ENCODE peak calls at places on chromosome 14, in seven cellular contexts. Z is H1, H is GM12878, A is HCT116, G is HepG2, V is K562, U is SK-N-SH. M is an unnamed sample.

GRCh38 chr14:23530360-23531055 is 21.1 kb downstream of the ZFHX2 start:
- DNase-seq in Z (no peak), U (no peak), V (no peak), G (no peak), H (no peak), A (no peak), M (no peak)

GRCh38 chr14:102445641-102446040 is 63.9 kb downstream of the ANKRD9 start:
- DNase-seq in H (no peak), V (no peak), U (no peak), G (no peak), A (no peak), Z (no peak), M (no peak)

GRCh38 chr14:103427485-103428443 is 42.5 kb downstream of the MARK3 start:
- DNase-seq in H (peak), A (no peak), Z (peak), V (peak), G (no peak), U (no peak), M (no peak)

GRCh38 chr14:92902726-92903125 is 20.2 kb upstream of the CHGA start:
- DNase-seq in Z (no peak), H (no peak), A (no peak), V (no peak), U (no peak), G (no peak), M (no peak)

GRCh38 chr14:69886843-69887242 is 7.6 kb downstream of the SMOC1 start:
- DNase-seq in V (no peak), Z (no peak), U (no peak), H (no peak), G (no peak), A (no peak), M (no peak)

GRCh38 chr14:36756221-36756620 is 94.6 kb downstream of the PAX9 start:
- DNase-seq in H (no peak), V (no peak), G (no peak), Z (no peak), U (no peak), A (no peak), M (no peak)

GRCh38 chr14:93114713-93115068 is 1.0 kb downstream of the ITPK1 start:
- DNase-seq in H (no peak), U (no peak), Z (no peak), V (no peak), G (no peak), A (no peak), M (no peak)

GRCh38 chr14:31205681-31206535 is 1.7 kb downstream of the HECTD1 start:
- DNase-seq in Z (no peak), U (peak), H (no peak), G (peak), V (peak), A (no peak), M (peak)

GRCh38 chr14:24436355-24437019 is 6.1 kb downstream of the SDR39U1 start:
- DNase-seq in Z (no peak), A (peak), V (peak), H (no peak), U (peak), G (peak), M (peak)

GRCh38 chr14:55306938-55307589 is 35.8 kb downstream of the FBXO34 start:
- DNase-seq in H (no peak), Z (no peak), G (no peak), A (no peak), U (no peak), V (no peak), M (no peak)

GRCh38 chr14:75648066-75648838 is 12.4 kb downstream of the ERG28 start:
- DNase-seq in H (no peak), U (no peak), V (no peak), Z (no peak), A (peak), G (peak), M (peak)

GRCh38 chr14:93952829-93953228 is 23.5 kb downstream of the ASB2 start:
- DNase-seq in H (no peak), G (no peak), Z (no peak), V (no peak), A (no peak), U (no peak), M (no peak)

GRCh38 chr14:59849371-59850130 is 21.0 kb downstream of the RTN1 start:
- DNase-seq in Z (no peak), G (no peak), U (no peak), V (no peak), H (no peak), A (no peak), M (no peak)

GRCh38 chr14:103749860-103750259 is 34.2 kb downstream of the ZFYVE21 start:
- DNase-seq in U (no peak), Z (no peak), A (no peak), G (no peak), H (no peak), V (no peak), M (no peak)

GRCh38 chr14:92986254-92987147 is 63.6 kb downstream of the CHGA start:
- DNase-seq in G (peak), Z (no peak), V (no peak), U (peak), A (no peak), H (no peak), M (peak)

GRCh38 chr14:63956326-63956725 is 103.5 kb downstream of the SYNE2 start:
- DNase-seq in Z (no peak), G (no peak), V (no peak), U (no peak), H (no peak), A (no peak), M (no peak)

GRCh38 chr14:52706286-52706685 is 714 bp upstream of the PSMC6 start:
- DNase-seq in U (peak), V (peak), H (no peak), A (no peak), G (no peak), Z (no peak), M (peak)

GRCh38 chr14:77557391-77557790 is 58.8 kb upstream of the ISM2 start:
- DNase-seq in U (no peak), Z (no peak), G (no peak), H (no peak), A (no peak), V (no peak), M (no peak)

GRCh38 chr14:65352964-65353530 is 59.5 kb upstream of the FUT8 start:
- DNase-seq in A (peak), H (no peak), V (no peak), G (no peak), Z (no peak), U (no peak), M (no peak)

GRCh38 chr14:96053600-96054381 is 14.6 kb downstream of the C14orf132 start:
- DNase-seq in V (no peak), H (no peak), G (no peak), A (no peak), U (peak), Z (no peak), M (no peak)

GRCh38 chr14:74248036-74248435 is 8.8 kb downstream of the VSX2 start:
- DNase-seq in A (no peak), U (no peak), V (no peak), H (no peak), G (no peak), Z (no peak), M (no peak)

GRCh38 chr14:91997492-91997891 is 42.4 kb downstream of the TRIP11 start:
- DNase-seq in H (no peak), V (peak), U (no peak), Z (no peak), G (no peak), A (no peak), M (no peak)

GRCh38 chr14:65373671-65374039 is 38.9 kb upstream of the FUT8 start:
- DNase-seq in A (no peak), H (no peak), V (no peak), Z (no peak), G (no peak), U (no peak), M (no peak)

GRCh38 chr14:59254146-59254910 is 65.9 kb downstream of the DAAM1 start:
- DNase-seq in U (peak), A (no peak), G (no peak), Z (no peak), H (no peak), V (no peak), M (peak)

GRCh38 chr14:104845033-104845666 is 19.9 kb upstream of the CEP170B start:
- DNase-seq in U (no peak), Z (no peak), A (no peak), G (no peak), H (no peak), V (no peak), M (no peak)

GRCh38 chr14:96272777-96273471 is 16.9 kb downstream of the BDKRB1 start:
- DNase-seq in Z (no peak), G (no peak), U (no peak), A (no peak), V (no peak), H (no peak), M (no peak)

GRCh38 chr14:61281911-61282310 is 773 bp upstream of the TMEM30B start:
- DNase-seq in A (no peak), V (no peak), H (no peak), G (no peak), U (no peak), Z (no peak), M (no peak)
- TF ChIP-seq JUND in A (no peak), V (no peak), H (no peak), G (no peak), U (no peak), Z (no peak), M (no peak)

DNA sequence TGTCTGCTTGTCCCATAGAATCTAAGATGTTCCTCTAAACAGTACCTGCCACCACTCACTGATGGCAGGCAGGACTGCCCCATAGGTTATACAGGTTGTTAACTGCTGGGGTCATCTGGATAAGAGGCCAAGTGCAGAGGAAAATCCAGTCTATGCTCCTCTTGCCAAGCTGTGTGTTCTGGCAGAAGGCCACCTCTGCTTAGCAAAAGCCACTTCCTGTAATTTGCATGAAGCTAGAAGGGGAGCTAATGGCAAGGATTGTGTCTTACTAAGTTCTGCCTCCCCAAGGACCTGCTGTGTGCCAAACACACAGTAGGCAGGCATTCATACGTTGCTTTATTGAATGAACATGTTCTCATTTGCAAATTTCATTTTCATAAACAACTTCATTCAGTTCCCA is 445.4 kb downstream of the BCL11B start:
- DNase-seq in V (no peak), G (no peak), H (no peak), Z (no peak), U (no peak), A (no peak), M (no peak)
- TF ChIP-seq JUND in V (no peak), G (no peak), H (no peak), Z (no peak), U (no peak), A (no peak), M (no peak)

GRCh38 chr14:105980224-105980623 is 453.8 kb downstream of the TMEM121 start:
- DNase-seq in G (no peak), A (no peak), U (no peak), H (no peak), V (no peak), Z (no peak), M (no peak)
- TF ChIP-seq JUND in G (no peak), A (no peak), U (peak), H (no peak), V (no peak), Z (no peak), M (no peak)

DNA sequence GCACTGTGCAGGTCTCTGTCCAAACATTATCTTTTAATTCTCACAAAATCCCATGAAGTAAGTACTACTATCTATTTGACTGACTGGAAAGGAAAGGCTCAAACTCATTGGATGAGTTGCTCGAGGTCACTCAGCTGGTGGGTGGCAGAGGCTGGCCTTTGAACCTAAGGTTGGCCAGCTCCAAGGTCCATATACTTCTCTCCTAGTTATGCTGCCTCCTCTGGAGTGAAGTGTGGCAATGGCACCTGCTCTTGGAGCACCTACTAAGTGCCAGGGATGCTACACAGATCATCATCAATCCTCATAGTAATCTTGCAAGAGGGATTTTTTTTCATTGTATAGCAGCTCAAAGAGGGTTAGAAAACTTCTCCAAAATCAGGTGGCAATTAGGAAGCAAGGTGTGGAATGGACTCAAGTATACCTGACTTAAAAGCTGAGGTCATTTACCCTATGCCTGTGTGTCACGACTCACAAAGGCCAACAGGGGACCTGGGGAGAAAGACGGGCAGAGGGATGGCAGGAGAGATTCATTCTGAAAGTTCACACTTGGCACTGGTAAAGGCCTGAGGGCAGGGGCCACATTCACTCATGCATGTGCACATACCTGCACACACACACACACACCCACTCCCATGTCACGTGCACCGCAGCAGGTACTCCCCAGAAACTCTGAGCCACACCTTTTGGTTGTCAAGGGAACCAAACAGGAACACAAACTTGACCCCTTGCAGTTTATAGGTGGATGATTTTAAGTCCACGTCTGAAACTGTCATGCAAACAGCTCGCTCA is 146.4 kb downstream of the FOXN3 start:
- DNase-seq in G (no peak), U (no peak), A (no peak), Z (no peak), V (no peak), H (peak), M (no peak)
- TF ChIP-seq JUND in G (no peak), U (no peak), A (no peak), Z (no peak), V (no peak), H (no peak), M (no peak)

GRCh38 chr14:100874051-100874410 is 29.5 kb downstream of the RTL1 start:
- DNase-seq in A (no peak), H (no peak), U (no peak), G (no peak), Z (no peak), V (no peak), M (no peak)

GRCh38 chr14:100872241-100872640 is 31.3 kb downstream of the RTL1 start:
- DNase-seq in U (no peak), H (no peak), Z (no peak), V (no peak), G (no peak), A (no peak), M (no peak)

GRCh38 chr14:100873083-100873482 is 30.4 kb downstream of the RTL1 start:
- DNase-seq in V (no peak), H (no peak), Z (no peak), U (no peak), A (no peak), G (no peak), M (no peak)

GRCh38 chr14:100871234-100872186 is 32.0 kb downstream of the RTL1 start:
- DNase-seq in A (peak), Z (no peak), H (no peak), U (no peak), G (peak), V (peak), M (peak)

DNA sequence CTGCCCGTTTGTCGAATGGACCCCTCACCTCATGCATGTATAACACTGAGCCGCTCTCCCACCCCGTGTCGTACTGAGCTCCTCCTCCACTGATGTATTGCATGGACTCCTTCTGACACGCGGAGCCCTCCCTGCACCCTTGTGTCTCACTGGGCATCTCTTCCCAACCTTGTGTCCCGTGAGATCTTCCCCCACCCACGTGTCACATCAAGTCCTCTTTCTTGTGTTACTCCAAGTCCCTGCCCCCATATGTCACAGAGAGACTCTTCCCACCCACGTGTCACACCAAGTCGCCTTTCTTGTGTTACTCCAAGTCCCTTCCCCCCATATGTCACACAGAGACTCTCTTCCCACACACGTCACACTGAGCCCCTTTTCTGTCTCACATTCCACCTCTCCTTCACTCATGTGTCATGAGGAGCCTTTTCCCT is 30.9 kb downstream of the RTL1 start:
- DNase-seq in H (no peak), Z (no peak), U (no peak), G (no peak), V (no peak), A (no peak), M (no peak)
- TF ChIP-seq JUND in H (no peak), Z (no peak), U (no peak), G (no peak), V (no peak), A (no peak), M (no peak)

M was measured in T47D.